ENCODE peak calls at places on chromosomes 12 and 14, in seven cellular contexts. U, C, P, S, M, A and L are unnamed samples.

GRCh38 chr14:68241862-68242490 is 422.4 kb downstream of the RAD51B start:
- DNase-seq in U (no peak), C (no peak), P (no peak), S (no peak), M (no peak), A (no peak), L (no peak)

GRCh38 chr14:56339855-56340701 is 221.9 kb downstream of the PELI2 start:
- DNase-seq in U (peak), C (peak), P (peak), S (peak), M (peak), A (peak), L (no peak)

GRCh38 chr12:125544979-125545378 is 479.7 kb downstream of the AACS start:
- DNase-seq in U (no peak), C (no peak), P (no peak), S (no peak), M (no peak), A (no peak), L (no peak)

GRCh38 chr14:26394114-26394855 is 203.5 kb downstream of the NOVA1 start:
- DNase-seq in U (no peak), C (peak), P (no peak), S (peak), M (no peak), A (no peak), L (no peak)

GRCh38 chr12:131432532-131433260 is 278.2 kb upstream of the SFSWAP start:
- DNase-seq in U (no peak), C (peak), P (no peak), S (no peak), M (no peak), A (no peak), L (no peak)

GRCh38 chr14:32078030-32078793 is 1.1 kb downstream of the ARHGAP5 start:
- DNase-seq in U (peak), C (peak), P (no peak), S (peak), M (no peak), A (no peak), L (peak)

GRCh38 chr12:102369876-102370275 is 110.5 kb downstream of the IGF1 start:
- DNase-seq in U (no peak), C (no peak), P (no peak), S (no peak), M (no peak), A (no peak), L (peak)

GRCh38 chr14:65159281-65160062 is 57.2 kb upstream of the MAX start:
- DNase-seq in U (no peak), C (no peak), P (no peak), S (no peak), M (no peak), A (no peak), L (no peak)

GRCh38 chr14:50531595-50532501 is 521 bp downstream of the MAP4K5 start:
- DNase-seq in U (no peak), C (peak), P (peak), S (no peak), M (peak), A (peak), L (no peak)

GRCh38 chr14:51248041-51248987 is 8.3 kb downstream of the TMX1 start:
- DNase-seq in U (no peak), C (no peak), P (no peak), S (no peak), M (no peak), A (no peak), L (no peak)

GRCh38 chr14:50887476-50887875 is 15.6 kb downstream of the ABHD12B start:
- DNase-seq in U (no peak), C (no peak), P (no peak), S (no peak), M (no peak), A (no peak), L (no peak)

GRCh38 chr12:111069886-111070285 is 149.5 kb upstream of the MYL2 start:
- DNase-seq in U (no peak), C (no peak), P (no peak), S (no peak), M (no peak), A (no peak), L (no peak)

GRCh38 chr12:76399040-76399439 is 50.8 kb upstream of the BBS10 start:
- DNase-seq in U (no peak), C (no peak), P (no peak), S (no peak), M (no peak), A (no peak), L (no peak)

GRCh38 chr12:53972152-53972702 is 699 bp upstream of the HOXC11 start:
- DNase-seq in U (no peak), C (no peak), P (no peak), S (no peak), M (no peak), A (no peak), L (no peak)

GRCh38 chr12:18578191-18578590 is 159.6 kb downstream of the PLCZ1 start:
- DNase-seq in U (no peak), C (no peak), P (no peak), S (no peak), M (no peak), A (no peak), L (no peak)

GRCh38 chr14:75234173-75234855 is 44.3 kb upstream of the FOS start:
- DNase-seq in U (peak), C (no peak), P (no peak), S (no peak), M (no peak), A (no peak), L (no peak)

GRCh38 chr14:35877276-35877675 is 51.1 kb downstream of the BRMS1L start:
- DNase-seq in U (no peak), C (no peak), P (no peak), S (peak), M (no peak), A (no peak), L (no peak)
- H3K27ac ChIP-seq in U (no peak), C (peak), P (no peak), S (peak), M (no peak), A (no peak), L (no peak)

GRCh38 chr12:2076728-2077127 is 23.9 kb downstream of the CACNA1C start:
- DNase-seq in U (no peak), C (no peak), P (no peak), S (no peak), M (no peak), A (no peak), L (no peak)

GRCh38 chr12:2076196-2076570 is 23.4 kb downstream of the CACNA1C start:
- DNase-seq in U (no peak), C (no peak), P (no peak), S (no peak), M (no peak), A (peak), L (no peak)

GRCh38 chr12:2074792-2075191 is 22.0 kb downstream of the CACNA1C start:
- DNase-seq in U (no peak), C (no peak), P (no peak), S (no peak), M (no peak), A (no peak), L (no peak)

GRCh38 chr12:2080604-2081003 is 27.8 kb downstream of the CACNA1C start:
- DNase-seq in U (no peak), C (no peak), P (no peak), S (no peak), M (no peak), A (no peak), L (no peak)

DNA sequence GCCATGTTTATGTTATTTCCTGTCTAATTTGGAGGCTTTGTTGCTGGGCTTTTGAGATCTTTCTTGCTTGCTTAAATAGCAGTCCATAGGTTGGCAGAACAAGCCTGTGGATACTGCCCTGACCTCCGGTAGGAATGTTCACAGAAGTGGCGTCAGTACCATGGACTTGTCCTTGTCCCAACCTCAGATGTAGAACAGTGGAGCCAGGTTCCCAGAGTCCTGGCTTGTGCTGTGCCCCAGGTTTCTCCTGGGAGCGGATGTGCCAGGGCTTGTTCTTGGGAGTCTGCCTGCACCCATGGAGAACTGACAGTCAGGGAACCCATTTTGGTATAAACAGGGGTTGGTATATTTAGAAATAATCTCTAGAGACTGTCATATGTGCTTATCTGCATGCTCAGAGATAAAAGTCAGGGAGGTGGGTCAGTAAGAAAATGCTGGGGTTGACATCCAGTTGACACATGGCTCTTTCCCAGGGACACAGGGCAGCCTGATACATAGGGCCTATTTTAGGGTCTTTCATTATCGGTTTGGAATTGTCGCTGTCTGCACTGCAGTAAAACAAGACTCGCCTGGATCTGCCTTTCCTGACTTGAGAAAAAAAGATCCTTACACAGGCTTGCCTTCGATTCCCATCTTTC is 22.9 kb downstream of the CACNA1C start:
- DNase-seq in U (no peak), C (no peak), P (no peak), S (no peak), M (no peak), A (no peak), L (no peak)
- TF ChIP-seq EP300 in U (no peak), C (peak), P (no peak), S (no peak), M (no peak), A (no peak), L (peak)

DNA sequence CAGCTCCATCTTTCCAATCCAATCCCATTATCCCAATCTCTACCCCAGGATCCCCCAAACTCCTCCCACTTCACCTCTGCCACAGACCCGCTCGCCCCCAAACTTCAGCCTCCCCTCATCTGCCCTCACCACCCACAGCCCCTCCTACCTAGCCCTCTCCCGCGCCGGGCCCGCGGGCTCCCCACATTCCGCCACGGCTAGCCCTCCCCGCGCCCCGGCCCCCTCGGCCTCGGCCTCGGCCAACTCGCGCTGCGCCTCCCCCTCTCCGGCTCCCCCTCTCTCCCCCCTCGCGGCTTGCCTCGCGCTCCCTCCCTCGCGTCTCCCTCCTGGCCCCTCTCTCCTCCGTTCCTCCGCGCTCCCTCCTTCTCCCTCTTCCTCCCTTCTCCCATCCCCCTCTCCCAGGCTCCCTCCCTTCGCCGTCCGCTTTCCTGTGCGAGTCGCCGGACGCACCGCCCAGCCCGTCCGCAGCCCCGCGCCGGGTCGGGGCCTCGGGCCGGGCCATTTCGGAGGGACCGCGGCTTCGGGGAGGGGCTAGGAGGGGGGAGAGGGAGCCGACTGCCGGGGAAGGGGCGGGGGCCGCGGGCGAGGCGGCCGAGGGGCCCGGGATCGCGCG is at the start of gene ATN1:
- DNase-seq in U (peak), C (peak), P (peak), S (peak), M (peak), A (peak), L (peak)
- H3K4me3 ChIP-seq in U (peak), C (peak), P (peak), S (peak), M (peak), A (peak), L (peak)

GRCh38 chr12:96048392-96048969 is 13.1 kb upstream of the LTA4H start:
- DNase-seq in U (no peak), C (no peak), P (no peak), S (no peak), M (no peak), A (no peak), L (no peak)
- H3K27ac ChIP-seq in U (no peak), C (peak), P (no peak), S (peak), M (no peak), A (no peak), L (no peak)

GRCh38 chr12:109687250-109687649 is 26.4 kb upstream of the FAM222A start:
- DNase-seq in U (no peak), C (no peak), P (no peak), S (no peak), M (no peak), A (no peak), L (no peak)
- TF ChIP-seq EP300 in U (no peak), C (no peak), P (no peak), S (no peak), M (no peak), A (no peak), L (no peak)